ENCODE peak calls at places on chromosome 18, in nine cellular contexts. I is GM23338, L is NCI-H510A treated with DMSO at 0.1 percent for 48 hours, J is midbrain, Y is EL, G is T-helper 1 cell, A is HT-29, W is PC-9, K is small intestine. Z is an unnamed sample.

GRCh38 chr18:43978174-43978573 is 700.9 kb upstream of the SYT4 start:
- DNase-seq in I (no peak), L (no peak), J (no peak), Y (no peak), G (no peak), A (no peak), W (no peak), K (no peak), Z (no peak)

GRCh38 chr18:78268226-78268625 is 711.4 kb upstream of the SALL3 start:
- DNase-seq in I (no peak), L (no peak), J (no peak), Y (no peak), G (no peak), A (no peak), W (no peak), K (no peak), Z (no peak)

GRCh38 chr18:34401775-34402174 is 177.1 kb upstream of the NOL4 start:
- DNase-seq in I (no peak), L (no peak), J (no peak), Y (no peak), G (no peak), A (no peak), W (no peak), K (no peak), Z (no peak)

GRCh38 chr18:61992285-61992684 is 99.5 kb upstream of the RNF152 start:
- DNase-seq in I (no peak), L (no peak), J (no peak), Y (peak; percentile 90), G (no peak), A (no peak), W (peak; percentile 3), K (no peak), Z (no peak)

GRCh38 chr18:515838-516237 is 15.3 kb upstream of the COLEC12 start:
- DNase-seq in I (no peak), L (no peak), J (no peak), Y (no peak), G (no peak), A (no peak), W (no peak), K (no peak), Z (no peak)

GRCh38 chr18:12038661-12039417 is 54.8 kb upstream of the ANKRD62 start:
- DNase-seq in I (peak; percentile 86), L (peak; percentile 74), J (peak; percentile 78), Y (peak; percentile 75), G (peak; percentile 55), A (peak; percentile 81), W (peak; percentile 84), K (peak; percentile 78), Z (peak; percentile 59)

GRCh38 chr18:53984021-53984420 is 240.4 kb downstream of the MBD2 start:
- DNase-seq in I (no peak), L (no peak), J (no peak), Y (peak; percentile 45), G (no peak), A (no peak), W (no peak), K (no peak), Z (no peak)

GRCh38 chr18:49612515-49613033 is 50.7 kb downstream of the LIPG start:
- DNase-seq in I (peak; percentile 44), L (no peak), J (no peak), Y (no peak), G (no peak), A (no peak), W (no peak), K (no peak), Z (no peak)

GRCh38 chr18:8501044-8501443 is 108.2 kb upstream of the RAB12 start:
- DNase-seq in I (no peak), L (peak; percentile 98), J (no peak), Y (no peak), G (no peak), A (no peak), W (no peak), K (no peak), Z (no peak)

GRCh38 chr18:25516747-25517498 is 165.0 kb upstream of the ZNF521 start:
- DNase-seq in I (no peak), L (no peak), J (no peak), Y (no peak), G (no peak), A (no peak), W (no peak), K (no peak), Z (no peak)

GRCh38 chr18:49041677-49042570 is 91.2 kb upstream of the SMAD7 start:
- DNase-seq in I (peak; percentile 82), L (peak; percentile 4), J (no peak), Y (peak; percentile 55), G (no peak), A (peak; percentile 73), W (peak; percentile 22), K (peak; percentile 58), Z (peak; percentile 18)

GRCh38 chr18:69494841-69495240 is 94.2 kb downstream of the DOK6 start:
- DNase-seq in I (no peak), L (no peak), J (no peak), Y (no peak), G (no peak), A (no peak), W (no peak), K (no peak), Z (no peak)

GRCh38 chr18:43405097-43405496 is 127.8 kb upstream of the SYT4 start:
- DNase-seq in I (no peak), L (no peak), J (no peak), Y (no peak), G (no peak), A (no peak), W (no peak), K (no peak), Z (no peak)

GRCh38 chr18:32317651-32318050 is 127.8 kb downstream of the MEP1B start:
- DNase-seq in I (no peak), L (no peak), J (no peak), Y (no peak), G (no peak), A (no peak), W (no peak), K (no peak), Z (no peak)

GRCh38 chr18:22613058-22613690 is 195.5 kb upstream of the CTAGE1 start:
- DNase-seq in I (no peak), L (no peak), J (no peak), Y (no peak), G (no peak), A (peak; percentile 77), W (peak; percentile 41), K (peak; percentile 76), Z (no peak)

GRCh38 chr18:35582310-35582682 is 756 bp downstream of the GALNT1 start:
- DNase-seq in I (no peak), L (no peak), J (peak; percentile 20), Y (peak; percentile 8), G (no peak), A (no peak), W (no peak), K (no peak), Z (no peak)

GRCh38 chr18:10111944-10112343 is 198.1 kb downstream of the VAPA start:
- DNase-seq in I (no peak), L (no peak), J (no peak), Y (no peak), G (no peak), A (no peak), W (no peak), K (no peak), Z (no peak)

GRCh38 chr18:11146947-11147345 is 2.4 kb downstream of the PIEZO2 start:
- DNase-seq in I (peak; percentile 24), L (no peak), J (no peak), Y (no peak), G (no peak), A (no peak), W (no peak), K (no peak), Z (no peak)

GRCh38 chr18:47915930-47916329 is 14.5 kb downstream of the SMAD2 start:
- DNase-seq in I (no peak), L (no peak), J (no peak), Y (peak; percentile 15), G (no peak), A (no peak), W (no peak), K (no peak), Z (no peak)

GRCh38 chr18:35513181-35513932 is 15.6 kb upstream of the INO80C start:
- DNase-seq in I (peak; percentile 34), L (no peak), J (no peak), Y (peak; percentile 90), G (no peak), A (peak; percentile 5), W (peak; percentile 86), K (no peak), Z (no peak)

GRCh38 chr18:1350931-1351450 is 446.3 kb downstream of the ADCYAP1 start:
- DNase-seq in I (no peak), L (no peak), J (no peak), Y (no peak), G (no peak), A (no peak), W (no peak), K (no peak), Z (no peak)

GRCh38 chr18:58887613-58887963 is 22.9 kb downstream of the ZNF532 start:
- DNase-seq in I (no peak), L (no peak), J (peak; percentile 54), Y (peak; percentile 74), G (no peak), A (no peak), W (no peak), K (no peak), Z (no peak)

GRCh38 chr18:57741273-57741672 is 61.8 kb downstream of the ATP8B1 start:
- DNase-seq in I (no peak), L (no peak), J (no peak), Y (peak; percentile 41), G (no peak), A (no peak), W (no peak), K (no peak), Z (no peak)

GRCh38 chr18:55900380-55900779 is 312.4 kb upstream of the TCF4 start:
- DNase-seq in I (no peak), L (no peak), J (no peak), Y (peak; percentile 82), G (no peak), A (no peak), W (no peak), K (no peak), Z (no peak)

GRCh38 chr18:1253825-1254224 is 349.2 kb downstream of the ADCYAP1 start:
- DNase-seq in I (no peak), L (no peak), J (no peak), Y (no peak), G (no peak), A (no peak), W (no peak), K (no peak), Z (no peak)

GRCh38 chr18:23719634-23720201 is 30.5 kb downstream of the LAMA3 start:
- DNase-seq in I (no peak), L (no peak), J (no peak), Y (peak; percentile 99), G (no peak), A (peak; percentile 47), W (peak; percentile 48), K (peak; percentile 26), Z (no peak)

GRCh38 chr18:79567481-79568147 is 112.0 kb upstream of the CTDP1 start:
- DNase-seq in I (peak; percentile 73), L (no peak), J (no peak), Y (peak; percentile 90), G (no peak), A (no peak), W (peak; percentile 44), K (no peak), Z (no peak)

GRCh38 chr18:68436485-68436884 is 278.4 kb downstream of the TMX3 start:
- DNase-seq in I (no peak), L (no peak), J (no peak), Y (peak; percentile 68), G (no peak), A (no peak), W (no peak), K (no peak), Z (no peak)

GRCh38 chr18:49597556-49597955 is 35.7 kb downstream of the LIPG start:
- DNase-seq in I (no peak), L (no peak), J (no peak), Y (peak; percentile 37), G (no peak), A (no peak), W (no peak), K (no peak), Z (no peak)

GRCh38 chr18:50749421-50749820 is 70.4 kb downstream of the MRO start:
- DNase-seq in I (no peak), L (no peak), J (no peak), Y (no peak), G (no peak), A (no peak), W (no peak), K (no peak), Z (no peak)

GRCh38 chr18:73891572-73892421 is 255.8 kb downstream of the FBXO15 start:
- DNase-seq in I (peak; percentile 89), L (peak; percentile 13), J (no peak), Y (peak; percentile 3), G (no peak), A (no peak), W (no peak), K (no peak), Z (peak; percentile 10)

Z was measured in putamen.